ENCODE peak calls at places on chromosomes 4 and X, in seven cellular contexts. A is A549, U is suprapubic skin, K is ovary, Y is transverse colon, I is tibial nerve, R is sigmoid colon. T is an unnamed sample.

GRCh38 chr4:26175016-26175786 is 145.6 kb upstream of the RBPJ start:
- DNase-seq in A (no peak), U (no peak), I (no peak), Y (no peak), K (no peak), R (no peak), T (no peak)

GRCh38 chr4:98627883-98628282 is 30.5 kb downstream of the TSPAN5 start:
- DNase-seq in R (no peak), U (no peak), K (no peak), A (no peak), Y (no peak), I (no peak), T (no peak)

GRCh38 chr4:109914356-109914755 is 1.7 kb downstream of the EGF start:
- DNase-seq in Y (no peak), U (no peak), R (no peak), I (no peak), K (no peak), A (no peak), T (no peak)

GRCh38 chr4:51855751-51856150 is 12.8 kb downstream of the DCUN1D4 start:
- DNase-seq in K (no peak), R (no peak), A (no peak), I (no peak), Y (no peak), U (no peak), T (no peak)

GRCh38 chrX:19513383-19513782 is 1.9 kb downstream of the MAP3K15 start:
- DNase-seq in Y (no peak), I (no peak), A (no peak), K (no peak), R (no peak), U (no peak), T (no peak)

GRCh38 chr4:99221980-99222379 is 2.9 kb upstream of the ADH6 start:
- DNase-seq in U (no peak), R (no peak), I (no peak), K (no peak), A (peak; percentile 1), Y (no peak), T (no peak)

GRCh38 chr4:38177035-38177791 is 217.0 kb downstream of the PTTG2 start:
- DNase-seq in Y (peak; percentile 46), K (peak; percentile 39), U (no peak), A (no peak), I (no peak), R (no peak), T (peak; percentile 71)

GRCh38 chrX:109856974-109857373 is 123.9 kb upstream of the ACSL4 start:
- DNase-seq in A (peak; percentile 18), K (no peak), Y (no peak), I (peak; percentile 15), R (no peak), U (no peak), T (no peak)

GRCh38 chr4:10302096-10302495 is 155.1 kb downstream of the ZNF518B start:
- DNase-seq in I (no peak), U (no peak), A (no peak), Y (no peak), R (no peak), K (no peak), T (no peak)

GRCh38 chr4:152109585-152110509 is 349.0 kb upstream of the GATB start:
- DNase-seq in K (no peak), U (no peak), A (no peak), R (no peak), Y (no peak), I (no peak), T (no peak)

GRCh38 chr4:149549911-149550310 is 265.7 kb downstream of the IQCM start:
- DNase-seq in K (no peak), R (no peak), U (no peak), I (no peak), A (peak; percentile 1), Y (no peak), T (no peak)

GRCh38 chr4:125187621-125188176 is 127.1 kb upstream of the FAT4 start:
- DNase-seq in U (no peak), A (no peak), R (no peak), K (no peak), Y (no peak), I (no peak), T (peak; percentile 56)

GRCh38 chr4:1494416-1495315 is 88.4 kb upstream of the NKX1-1 start:
- DNase-seq in R (peak; percentile 55), A (no peak), U (peak; percentile 50), Y (no peak), I (no peak), K (no peak), T (no peak)

GRCh38 chr4:94827481-94828110 is 69.8 kb downstream of the BMPR1B start:
- DNase-seq in A (peak; percentile 74), U (no peak), I (no peak), R (no peak), K (no peak), Y (no peak), T (no peak)

GRCh38 chrX:34810364-34810763 is 132.2 kb upstream of the FAM47B start:
- DNase-seq in U (no peak), A (no peak), K (no peak), R (no peak), Y (no peak), I (no peak), T (no peak)

GRCh38 chr4:95129036-95129435 is 371.3 kb downstream of the BMPR1B start:
- DNase-seq in A (no peak), K (no peak), Y (no peak), U (no peak), I (no peak), R (no peak), T (no peak)

GRCh38 chr4:125620066-125620850 is 305.5 kb downstream of the FAT4 start:
- DNase-seq in R (no peak), A (no peak), U (no peak), I (no peak), K (no peak), Y (no peak), T (no peak)

GRCh38 chrX:150731795-150732194 is 38.6 kb downstream of the MTMR1 start:
- DNase-seq in R (no peak), Y (no peak), I (no peak), U (no peak), A (no peak), K (no peak), T (no peak)

GRCh38 chr4:74157116-74157742 is 689 bp upstream of the MTHFD2L start:
- DNase-seq in R (no peak), A (peak; percentile 6), I (no peak), K (no peak), U (no peak), Y (no peak), T (no peak)

GRCh38 chrX:87425618-87426017 is 92.0 kb upstream of the KLHL4 start:
- DNase-seq in A (no peak), R (no peak), K (no peak), I (no peak), U (no peak), Y (no peak), T (no peak)

GRCh38 chr4:184347251-184348239 is 126.8 kb downstream of the IRF2 start:
- DNase-seq in I (peak; percentile 49), A (peak; percentile 13), Y (peak; percentile 72), R (peak; percentile 73), K (no peak), U (no peak), T (peak; percentile 80)

GRCh38 chr4:64539234-64539849 is 130.1 kb upstream of the TECRL start:
- DNase-seq in U (no peak), R (no peak), K (peak; percentile 33), I (peak; percentile 13), A (peak; percentile 54), Y (peak; percentile 22), T (peak; percentile 31)

GRCh38 chr4:53688186-53688790 is 97.0 kb upstream of the LNX1 start:
- DNase-seq in U (no peak), I (no peak), R (no peak), A (peak; percentile 39), Y (no peak), K (no peak), T (no peak)

GRCh38 chrX:20361890-20362262 is 95.2 kb upstream of the RPS6KA3 start:
- DNase-seq in K (no peak), I (peak; percentile 8), A (peak; percentile 91), U (no peak), R (no peak), Y (no peak), T (no peak)

GRCh38 chr4:176789955-176790354 is 2.8 kb downstream of the VEGFC start:
- DNase-seq in R (no peak), I (no peak), K (no peak), U (no peak), A (peak; percentile 70), Y (no peak), T (no peak)

GRCh38 chr4:44210750-44211149 is 237.9 kb downstream of the KCTD8 start:
- DNase-seq in I (no peak), U (no peak), R (no peak), Y (no peak), A (no peak), K (no peak), T (no peak)

GRCh38 chr4:18444286-18444685 is 422.7 kb upstream of the LCORL start:
- DNase-seq in R (no peak), A (no peak), K (no peak), Y (no peak), U (no peak), I (no peak), T (no peak)

GRCh38 chr4:89889289-89889688 is 5.4 kb upstream of the MMRN1 start:
- DNase-seq in I (no peak), K (no peak), Y (no peak), R (no peak), A (no peak), U (peak; percentile 60), T (no peak)

GRCh38 chrX:55008571-55009358 is 8.6 kb downstream of the APEX2 start:
- DNase-seq in K (no peak), R (no peak), Y (no peak), A (peak; percentile 6), U (no peak), I (no peak), T (no peak)

GRCh38 chrX:154728791-154729190 is 22.1 kb downstream of the GAB3 start:
- DNase-seq in Y (no peak), I (no peak), A (no peak), R (no peak), U (no peak), K (no peak), T (no peak)
- TF ChIP-seq EP300 in Y (no peak), I (no peak), A (no peak), R (no peak), U (no peak), K (no peak), T (no peak)

GRCh38 chr4:187139116-187139515 is 415.5 kb upstream of the FAT1 start:
- DNase-seq in K (no peak), U (no peak), I (no peak), A (no peak), Y (no peak), R (no peak), T (no peak)
- H3K4me1 ChIP-seq in K (no peaks in the 10 kb centered on the region), U (no peaks in the 10 kb centered on the region), I (no peaks in the 10 kb centered on the region), A (no peaks in the 10 kb centered on the region), Y (no peaks in the 10 kb centered on the region), R (no peaks in the 10 kb centered on the region), T (no peaks in the 10 kb centered on the region)

DNA sequence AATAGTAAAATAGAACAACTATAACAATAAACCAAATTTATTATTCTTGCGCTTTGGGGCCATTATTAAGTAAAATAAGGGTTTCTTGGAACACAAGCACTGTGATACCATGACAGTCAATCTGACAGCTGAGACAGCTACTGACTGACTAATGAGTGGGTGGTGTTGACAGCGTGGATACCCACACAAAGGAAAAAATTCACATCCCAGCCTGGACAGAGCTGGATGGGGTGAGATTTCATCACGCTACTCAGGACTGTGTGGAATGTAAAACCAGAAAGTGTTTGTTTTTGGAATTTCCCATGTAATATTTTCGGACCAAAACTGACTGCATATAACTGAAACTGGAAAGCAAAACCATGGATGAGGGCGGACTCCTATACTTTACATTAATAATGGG is 48.8 kb downstream of the IGFBP7 start:
- DNase-seq in I (no peak), U (no peak), A (no peak), K (no peak), Y (no peak), R (no peak), T (no peak)
- TF ChIP-seq EP300 in I (no peak), U (no peak), A (no peak), K (no peak), Y (no peak), R (no peak), T (no peak)

GRCh38 chrX:136251042-136251991 is at the start of gene MAP7D3:
- DNase-seq in R (peak; percentile 82), U (no peak), K (peak; percentile 64), A (peak; percentile 69), Y (peak; percentile 64), I (peak; percentile 26), T (peak; percentile 60)
- H3K4me1 ChIP-seq in R (peaks cover 7% of the 10 kb centered on the region), U (peaks cover 2% of the 10 kb centered on the region), K (no peaks in the 10 kb centered on the region), A (peaks cover 9% of the 10 kb centered on the region), Y (peaks cover 6% of the 10 kb centered on the region), I (peaks cover 8% of the 10 kb centered on the region), T (peaks cover 5% of the 10 kb centered on the region)